ENCODE peak calls at places on chromosome 9, in four cellular contexts. X is K562, E is H1, L is HepG2. F is an unnamed sample.

GRCh38 chr9:17063535-17064135 is 71.2 kb upstream of the CNTLN start:
- DNase-seq in X (peak), E (no peak), L (peak), F (peak)

GRCh38 chr9:715743-716400 is 125.6 kb upstream of the DMRT1 start:
- DNase-seq in X (no peak), E (no peak), L (peak), F (no peak)

GRCh38 chr9:120735415-120736126 is 21.3 kb upstream of the MEGF9 start:
- DNase-seq in X (no peak), E (no peak), L (peak), F (no peak)

GRCh38 chr9:21969011-21969935 is 24.9 kb downstream of the CDKN2A start:
- DNase-seq in X (no peak), E (no peak), L (no peak), F (no peak)

GRCh38 chr9:38074441-38074943 is 5.5 kb upstream of the SHB start:
- DNase-seq in X (no peak), E (no peak), L (peak), F (no peak)

GRCh38 chr9:95754533-95755420 is 120.7 kb upstream of the ERCC6L2 start:
- DNase-seq in X (no peak), E (peak), L (no peak), F (no peak)

GRCh38 chr9:121783126-121783522 is 131.7 kb downstream of the DAB2IP start:
- DNase-seq in X (no peak), E (no peak), L (no peak), F (no peak)

GRCh38 chr9:99235874-99236627 is 14.0 kb downstream of the SEC61B start:
- DNase-seq in X (no peak), E (no peak), L (no peak), F (no peak)

GRCh38 chr9:23423999-23424398 is 402.0 kb downstream of the ELAVL2 start:
- DNase-seq in X (no peak), E (no peak), L (no peak), F (no peak)

GRCh38 chr9:137313326-137313920 is 11.4 kb upstream of the NRARP start:
- DNase-seq in X (no peak), E (no peak), L (no peak), F (no peak)

GRCh38 chr9:125674981-125675973 is 31.7 kb downstream of the MAPKAP1 start:
- DNase-seq in X (no peak), E (no peak), L (peak), F (peak)

GRCh38 chr9:70081120-70081495 is 37.5 kb downstream of the MAMDC2 start:
- DNase-seq in X (no peak), E (no peak), L (no peak), F (no peak)

GRCh38 chr9:129270903-129271431 is 92.9 kb upstream of the IER5L start:
- DNase-seq in X (no peak), E (no peak), L (no peak), F (no peak)

GRCh38 chr9:27540537-27540936 is 10.9 kb upstream of the MOB3B start:
- DNase-seq in X (no peak), E (no peak), L (no peak), F (no peak)

GRCh38 chr9:104794070-104794469 is 30.1 kb downstream of the NIPSNAP3B start:
- DNase-seq in X (no peak), E (no peak), L (no peak), F (no peak)

GRCh38 chr9:77961541-77961940 is 70.1 kb downstream of the GNAQ start:
- DNase-seq in X (no peak), E (no peak), L (peak), F (no peak)

GRCh38 chr9:16031971-16032370 is 479.1 kb downstream of the CCDC171 start:
- DNase-seq in X (no peak), E (no peak), L (no peak), F (no peak)

GRCh38 chr9:136634904-136635303 is 27.8 kb upstream of the EGFL7 start:
- DNase-seq in X (no peak), E (no peak), L (no peak), F (no peak)

GRCh38 chr9:35844628-35845301 is 15.7 kb downstream of the TMEM8B start:
- DNase-seq in X (no peak), E (no peak), L (no peak), F (peak)

GRCh38 chr9:78438765-78439164 is 141.8 kb downstream of the PSAT1 start:
- DNase-seq in X (no peak), E (no peak), L (no peak), F (no peak)

GRCh38 chr9:72533322-72533721 is 11.9 kb downstream of the TMC1 start:
- DNase-seq in X (no peak), E (no peak), L (no peak), F (no peak)

GRCh38 chr9:109640232-109641078 is 139.5 kb upstream of the PALM2AKAP2 start:
- DNase-seq in X (no peak), E (no peak), L (no peak), F (no peak)

GRCh38 chr9:138072897-138073296 is 195.3 kb downstream of the CACNA1B start:
- DNase-seq in X (no peak), E (no peak), L (no peak), F (no peak)

GRCh38 chr9:15317836-15318235 is 10.8 kb upstream of the TTC39B start:
- DNase-seq in X (no peak), E (no peak), L (no peak), F (no peak)

GRCh38 chr9:68794898-68795297 is 89.9 kb downstream of the PIP5K1B start:
- DNase-seq in X (peak), E (no peak), L (no peak), F (no peak)

GRCh38 chr9:111601237-111602018 is 2.0 kb upstream of the PTGR1 start:
- DNase-seq in X (peak), E (no peak), L (peak), F (no peak)

GRCh38 chr9:36870960-36871359 is 163.1 kb downstream of the PAX5 start:
- DNase-seq in X (no peak), E (no peak), L (no peak), F (no peak)
- TF ChIP-seq FOSL1 in X (no peak), E (no peak), L (no peak), F (no peak)

GRCh38 chr9:91424403-91425176 is 958 bp upstream of the NFIL3 start:
- DNase-seq in X (peak), E (no peak), L (peak), F (no peak)
- TF ChIP-seq CTCF in X (peak), E (no peak), L (peak), F (peak)

DNA sequence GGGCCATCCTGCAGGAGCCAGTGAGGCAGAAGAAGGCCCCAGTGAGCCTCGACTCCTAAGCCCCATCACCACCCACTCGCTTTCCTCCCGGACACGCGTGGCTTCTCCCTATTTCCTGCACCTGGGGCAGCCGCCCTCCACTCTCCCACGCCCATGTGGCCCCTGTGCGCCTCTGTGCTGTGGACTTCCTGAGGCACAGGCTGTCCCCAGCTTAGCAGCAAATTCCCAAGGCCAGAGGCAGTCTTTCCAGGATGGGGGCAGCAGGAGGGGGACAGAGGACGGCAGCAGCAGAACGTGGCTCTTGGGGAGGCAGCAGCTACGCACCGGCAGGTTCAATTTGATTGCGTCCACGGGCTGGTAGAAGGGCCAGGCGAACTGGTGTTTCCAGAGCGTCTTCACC is 14.9 kb downstream of the BRD3 start:
- DNase-seq in X (no peak), E (no peak), L (no peak), F (no peak)
- TF ChIP-seq FOSL1 in X (no peak), E (no peak), L (no peak), F (no peak)

GRCh38 chr9:89807101-89807395 is 202.2 kb downstream of the GADD45G start:
- DNase-seq in X (no peak), E (no peak), L (no peak), F (no peak)

GRCh38 chr9:89806371-89807100 is 201.7 kb downstream of the GADD45G start:
- DNase-seq in X (no peak), E (no peak), L (no peak), F (no peak)

GRCh38 chr9:89807682-89808075 is 202.9 kb downstream of the GADD45G start:
- DNase-seq in X (no peak), E (no peak), L (no peak), F (no peak)

GRCh38 chr9:89808801-89809200 is 204.0 kb downstream of the GADD45G start:
- DNase-seq in X (no peak), E (no peak), L (no peak), F (no peak)

DNA sequence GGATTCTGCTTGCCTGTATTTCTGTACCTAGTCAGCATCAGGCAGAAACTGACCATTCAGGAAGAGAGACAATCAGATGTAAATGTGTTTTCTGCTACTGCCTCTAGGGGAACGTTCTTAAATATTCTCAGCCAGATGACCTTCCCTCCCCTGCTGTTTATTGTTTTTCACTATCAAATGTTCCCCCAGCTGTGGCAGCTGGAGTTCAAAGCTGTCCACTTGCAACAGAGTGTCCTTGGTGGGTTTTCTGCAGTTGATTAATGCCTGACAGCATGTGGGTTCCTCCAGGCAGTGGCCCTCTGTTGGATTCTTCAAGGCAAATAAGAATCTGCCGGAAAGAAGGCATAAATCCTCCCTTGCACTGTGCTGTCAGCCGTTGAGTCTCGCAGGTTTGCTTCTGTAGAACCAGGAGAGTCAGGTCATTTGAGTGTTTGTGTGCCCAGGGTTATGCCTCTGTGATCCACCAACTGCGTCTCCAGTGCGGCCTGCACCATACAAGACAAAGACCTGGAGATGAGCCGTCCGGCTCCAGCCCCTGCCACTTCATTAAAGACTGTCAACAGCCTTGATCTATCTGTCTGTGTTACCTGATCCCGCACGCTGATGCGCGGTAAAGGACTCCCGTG is 203.4 kb downstream of the GADD45G start:
- DNase-seq in X (no peak), E (no peak), L (no peak), F (no peak)
- TF ChIP-seq CTCF in X (no peak), E (no peak), L (no peak), F (no peak)

GRCh38 chr9:76316069-76316468 is 78.2 kb downstream of the RFK start:
- DNase-seq in X (no peak), E (peak), L (no peak), F (no peak)

GRCh38 chr9:76323481-76323880 is 70.7 kb downstream of the RFK start:
- DNase-seq in X (no peak), E (no peak), L (no peak), F (no peak)

GRCh38 chr9:76322810-76323209 is 71.4 kb downstream of the RFK start:
- DNase-seq in X (no peak), E (no peak), L (no peak), F (no peak)

GRCh38 chr9:76321185-76321828 is 72.9 kb downstream of the RFK start:
- DNase-seq in X (no peak), E (peak), L (no peak), F (no peak)
- TF ChIP-seq FOSL1 in X (no peak), E (no peak), L (no peak), F (no peak)

GRCh38 chr9:94270009-94270408 is 10.9 kb downstream of the ZNF169 start:
- DNase-seq in X (no peak), E (no peak), L (peak), F (no peak)
- TF ChIP-seq CTCF in X (no peak), E (no peak), L (no peak), F (no peak)